ENCODE peak calls at places on chromosomes 11 and 22, in four cellular contexts. E is islet precursor cell; P is stimulated activated CD4-positive, alpha-beta T cell treated with anti-CD3 and anti-CD28 coated beads, Interleukin-4, amount 100 ng/mL, for 24 hours; A is spleen. B is an unnamed sample.

GRCh38 chr11:46697303-46697702 is 3.1 kb downstream of the ARHGAP1 start:
- DNase-seq in E (no peak), P (no peak), A (no peak), B (no peak)

GRCh38 chr11:71566081-71566620 is 788 bp downstream of the KRTAP5-10 start:
- DNase-seq in E (no peak), P (no peak), A (no peak), B (no peak)

GRCh38 chr11:131423715-131424114 is 53.3 kb downstream of the NTM start:
- DNase-seq in E (peak), P (no peak), A (no peak), B (no peak)

GRCh38 chr11:125886997-125887372 is 483 bp upstream of the HYLS1 start:
- DNase-seq in E (no peak), P (no peak), A (peak), B (peak)

GRCh38 chr11:75655619-75656018 is 13.2 kb downstream of the MAP6 start:
- DNase-seq in E (no peak), P (no peak), A (no peak), B (no peak)

GRCh38 chr11:26944866-26945664 is 48.8 kb upstream of the FIBIN start:
- DNase-seq in E (no peak), P (no peak), A (no peak), B (no peak)

GRCh38 chr11:125381499-125381898 is 114.6 kb downstream of the FEZ1 start:
- DNase-seq in E (no peak), P (no peak), A (peak), B (no peak)

GRCh38 chr11:93567406-93567819 is 24.2 kb upstream of the SMCO4 start:
- DNase-seq in E (no peak), P (no peak), A (no peak), B (no peak)

GRCh38 chr11:64102005-64102738 is 63.7 kb downstream of the MACROD1 start:
- DNase-seq in E (no peak), P (no peak), A (no peak), B (no peak)

GRCh38 chr11:106997241-106997640 is 21.0 kb downstream of the GUCY1A2 start:
- DNase-seq in E (no peak), P (no peak), A (no peak), B (no peak)

GRCh38 chr11:57163160-57163868 is 18.4 kb upstream of the LRRC55 start:
- DNase-seq in E (no peak), P (no peak), A (no peak), B (no peak)

GRCh38 chr11:83477772-83478171 is 191.6 kb upstream of the CCDC90B start:
- DNase-seq in E (no peak), P (no peak), A (no peak), B (peak)

GRCh38 chr22:42324991-42325710 is 54.7 kb upstream of the TCF20 start:
- DNase-seq in E (no peak), P (no peak), A (no peak), B (peak)

GRCh38 chr11:43547900-43548381 is 132.6 kb upstream of the HSD17B12 start:
- DNase-seq in E (peak), P (no peak), A (no peak), B (no peak)

GRCh38 chr11:16357776-16358175 is 1.4 kb upstream of the SOX6 start:
- DNase-seq in E (no peak), P (no peak), A (no peak), B (no peak)

GRCh38 chr11:116577273-116577672 is 195.5 kb downstream of the BUD13 start:
- DNase-seq in E (no peak), P (no peak), A (no peak), B (no peak)

GRCh38 chr11:23866641-23867040 is 630.2 kb upstream of the LUZP2 start:
- DNase-seq in E (no peak), P (no peak), A (no peak), B (no peak)

GRCh38 chr22:44085743-44086741 is 61.9 kb downstream of the PARVB start:
- DNase-seq in E (no peak), P (no peak), A (no peak), B (peak)

GRCh38 chr11:60897496-60897895 is 8.9 kb downstream of the PRPF19 start:
- DNase-seq in E (no peak), P (no peak), A (no peak), B (no peak)

GRCh38 chr11:127895776-127896175 is 691.6 kb downstream of the ETS1 start:
- DNase-seq in E (no peak), P (no peak), A (no peak), B (no peak)

GRCh38 chr11:95148421-95148820 is 58.8 kb downstream of the ENDOD1 start:
- DNase-seq in E (no peak), P (no peak), A (no peak), B (no peak)

GRCh38 chr11:124740277-124740882 is 638 bp downstream of the NRGN start:
- DNase-seq in E (peak), P (peak), A (peak), B (peak)

GRCh38 chr11:86749376-86749775 is 51.0 kb upstream of the PRSS23 start:
- DNase-seq in E (no peak), P (no peak), A (no peak), B (no peak)

GRCh38 chr11:118635237-118635591 is 27.8 kb downstream of the PHLDB1 start:
- DNase-seq in E (no peak), P (no peak), A (no peak), B (no peak)

GRCh38 chr11:113690619-113691569 is 15.2 kb downstream of the TMPRSS5 start:
- DNase-seq in E (peak), P (no peak), A (no peak), B (no peak)

GRCh38 chr22:39556970-39557811 is 13.4 kb upstream of the CACNA1I start:
- DNase-seq in E (no peak), P (peak), A (no peak), B (no peak)

GRCh38 chr11:36141595-36141994 is 147.6 kb downstream of the COMMD9 start:
- DNase-seq in E (peak), P (no peak), A (no peak), B (no peak)

GRCh38 chr11:35623708-35624168 is 5.5 kb downstream of the FJX1 start:
- DNase-seq in E (peak), P (no peak), A (no peak), B (peak)

GRCh38 chr22:25622011-25622410 is 57.5 kb downstream of the GRK3 start:
- DNase-seq in E (no peak), P (no peak), A (no peak), B (no peak)

GRCh38 chr11:47399860-47400812 is 8.3 kb upstream of the SLC39A13 start:
- DNase-seq in E (no peak), P (no peak), A (peak), B (no peak)

B was measured in Kasumi-1.